ENCODE peak calls at places on chromosomes 13 and 19, in four cellular contexts. P is H1, K is HepG2, H is GM12878. D is an unnamed sample.

GRCh38 chr13:108322206-108322824 is 52.8 kb downstream of the TNFSF13B start:
- DNase-seq in P (no peak), K (peak), H (peak), D (no peak)

GRCh38 chr13:59746291-59746962 is 417.3 kb downstream of the DIAPH3 start:
- DNase-seq in P (no peak), K (no peak), H (no peak), D (no peak)

GRCh38 chr13:94712812-94713555 is 639 bp upstream of the SOX21 start:
- DNase-seq in P (no peak), K (no peak), H (no peak), D (no peak)

GRCh38 chr13:44063881-44064280 is 184.2 kb downstream of the LACC1 start:
- DNase-seq in P (no peak), K (no peak), H (no peak), D (no peak)

GRCh38 chr19:45070214-45070613 is 6.1 kb downstream of the ZNF296 start:
- DNase-seq in P (no peak), K (no peak), H (no peak), D (no peak)

GRCh38 chr19:58392945-58393724 is 2.3 kb upstream of the RNF225 start:
- DNase-seq in P (no peak), K (no peak), H (no peak), D (no peak)

GRCh38 chr19:49430678-49431329 is 5.6 kb downstream of the GFY start:
- DNase-seq in P (no peak), K (no peak), H (no peak), D (no peak)

GRCh38 chr13:40064723-40065122 is 409.3 kb downstream of the COG6 start:
- DNase-seq in P (no peak), K (no peak), H (no peak), D (no peak)

GRCh38 chr19:14089662-14090508 is 666 bp downstream of the SAMD1 start:
- DNase-seq in P (no peak), K (no peak), H (no peak), D (no peak)

GRCh38 chr19:4390017-4390861 is 10.1 kb downstream of the SH3GL1 start:
- DNase-seq in P (peak), K (no peak), H (no peak), D (peak)

GRCh38 chr19:48991823-48992570 is 1.1 kb downstream of the GYS1 start:
- DNase-seq in P (no peak), K (no peak), H (no peak), D (no peak)

GRCh38 chr13:27549406-27549981 is 70.8 kb downstream of the LNX2 start:
- DNase-seq in P (no peak), K (no peak), H (no peak), D (no peak)

GRCh38 chr19:34330116-34330515 is 34.9 kb upstream of the GPI start:
- DNase-seq in P (no peak), K (no peak), H (no peak), D (no peak)

GRCh38 chr13:28181413-28181812 is 43.1 kb downstream of the PAN3 start:
- DNase-seq in P (no peak), K (no peak), H (no peak), D (no peak)

GRCh38 chr13:112760440-112760839 is 70.6 kb downstream of the ATP11A start:
- DNase-seq in P (no peak), K (no peak), H (no peak), D (no peak)

GRCh38 chr13:99307648-99308339 is 595 bp upstream of the GPR183 start:
- DNase-seq in P (no peak), K (no peak), H (no peak), D (peak)

GRCh38 chr19:30118760-30119159 is 176.7 kb downstream of the URI1 start:
- DNase-seq in P (no peak), K (no peak), H (no peak), D (no peak)

GRCh38 chr13:88764103-88764502 is 1092.9 kb downstream of the SLITRK5 start:
- DNase-seq in P (no peak), K (no peak), H (no peak), D (peak)

GRCh38 chr19:18529782-18530181 is 7.9 kb upstream of the ELL start:
- DNase-seq in P (no peak), K (no peak), H (no peak), D (no peak)

DNA sequence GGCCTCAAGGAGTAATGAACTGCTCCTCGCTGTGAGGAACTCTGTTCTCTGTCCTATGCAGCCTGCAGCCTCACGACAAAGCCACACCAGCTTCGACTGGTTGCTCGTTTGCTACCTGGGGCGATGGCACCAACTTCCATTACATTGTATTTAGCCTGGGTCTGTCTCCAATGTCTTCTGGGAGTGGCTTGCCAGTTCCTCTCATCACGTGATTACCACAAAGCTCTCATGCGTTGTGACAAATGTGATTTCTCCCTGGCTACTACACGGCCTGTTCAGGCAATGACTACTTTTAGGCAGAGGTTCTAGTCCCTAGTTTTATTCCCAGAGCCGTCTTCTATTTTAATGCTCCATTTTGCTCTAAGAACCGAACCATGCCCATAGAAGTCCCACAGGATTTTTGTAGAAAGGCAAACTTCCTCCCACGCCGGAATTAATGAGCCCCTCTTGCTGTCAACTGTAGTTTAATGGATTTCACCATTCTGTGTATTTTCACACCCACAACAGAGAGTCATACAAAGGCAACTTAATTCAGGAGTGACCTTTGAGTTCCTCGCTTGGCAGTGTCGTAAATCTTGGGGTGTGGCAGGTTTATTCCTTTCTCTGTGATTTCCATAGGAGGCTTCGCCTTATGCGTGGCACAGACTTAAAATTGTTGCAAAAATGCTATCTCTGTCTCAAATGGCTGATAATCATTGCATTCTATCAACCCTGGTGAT is 351.9 kb downstream of the EFNB2 start:
- DNase-seq in P (no peak), K (no peak), H (no peak), D (no peak)
- TF ChIP-seq SUZ12 in P (no peak), K (no peak), H (no peak), D (no peak)

GRCh38 chr13:24854311-24854710 is 90.3 kb downstream of the RNF17 start:
- DNase-seq in P (no peak), K (no peak), H (no peak), D (no peak)
- TF ChIP-seq ZNF274 in P (no peak), K (no peak), H (no peak), D (no peak)

DNA sequence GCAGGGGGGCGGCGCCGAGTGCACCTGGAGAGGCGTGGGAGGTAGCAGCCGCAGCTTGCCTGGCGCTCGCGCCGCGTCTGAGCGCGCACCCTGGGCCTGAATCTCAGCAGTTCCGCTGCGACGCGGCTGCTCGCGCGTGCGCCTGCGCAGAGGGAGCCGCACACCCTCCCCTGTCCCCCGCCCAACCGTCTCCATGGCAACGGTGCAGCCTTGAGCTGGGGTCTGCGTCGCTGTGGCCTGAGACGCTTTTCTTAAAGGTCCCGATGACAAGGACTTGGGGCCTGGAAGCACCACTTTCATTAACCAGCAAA is at the start of gene PNMA8B:
- DNase-seq in P (peak), K (no peak), H (no peak), D (peak)
- TF ChIP-seq SUZ12 in P (no peak), K (no peak), H (no peak), D (no peak)

DNA sequence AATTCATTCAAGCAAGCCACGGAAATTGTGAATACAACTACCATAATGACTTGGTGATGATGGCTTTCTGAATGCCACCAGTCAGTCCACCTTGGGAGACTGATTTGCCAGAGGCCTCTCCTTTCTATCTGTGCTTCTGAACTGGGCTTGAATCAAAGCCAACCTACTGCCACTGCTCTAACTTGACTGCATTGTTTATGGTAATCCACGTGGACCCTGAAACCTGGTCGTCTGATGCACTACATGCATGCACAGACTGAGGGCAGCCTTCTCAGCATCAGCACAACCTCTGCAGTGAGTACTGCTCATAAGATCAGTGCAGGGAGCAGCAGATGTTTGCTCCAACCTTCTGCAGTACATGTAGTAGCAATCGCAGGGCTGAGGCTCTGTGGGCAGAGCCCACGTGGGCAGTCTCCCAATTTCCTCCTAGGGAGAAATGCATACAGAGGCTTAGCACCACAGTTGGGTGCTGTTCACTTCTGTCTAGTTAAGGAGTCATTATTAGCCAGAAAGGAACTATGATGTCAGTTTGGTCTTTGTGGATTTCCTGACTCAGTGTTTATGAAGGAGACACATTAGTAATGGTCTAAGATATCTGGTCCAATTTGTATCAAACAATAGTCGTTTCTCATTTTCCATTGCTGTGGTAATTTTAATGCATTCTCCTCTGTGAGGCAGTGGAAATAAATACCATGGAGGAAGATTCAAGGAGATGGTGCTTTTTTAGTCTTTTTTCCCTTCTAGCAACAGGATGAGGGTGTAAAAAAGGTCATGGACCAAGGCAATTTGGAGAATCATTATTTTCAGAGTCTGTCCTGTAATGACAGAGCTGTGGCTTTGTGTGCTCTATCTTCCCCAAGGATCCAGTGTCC is 82.5 kb downstream of the AKAP11 start:
- DNase-seq in P (no peak), K (no peak), H (peak), D (no peak)
- TF ChIP-seq ZNF274 in P (no peak), K (no peak), H (no peak), D (no peak)

DNA sequence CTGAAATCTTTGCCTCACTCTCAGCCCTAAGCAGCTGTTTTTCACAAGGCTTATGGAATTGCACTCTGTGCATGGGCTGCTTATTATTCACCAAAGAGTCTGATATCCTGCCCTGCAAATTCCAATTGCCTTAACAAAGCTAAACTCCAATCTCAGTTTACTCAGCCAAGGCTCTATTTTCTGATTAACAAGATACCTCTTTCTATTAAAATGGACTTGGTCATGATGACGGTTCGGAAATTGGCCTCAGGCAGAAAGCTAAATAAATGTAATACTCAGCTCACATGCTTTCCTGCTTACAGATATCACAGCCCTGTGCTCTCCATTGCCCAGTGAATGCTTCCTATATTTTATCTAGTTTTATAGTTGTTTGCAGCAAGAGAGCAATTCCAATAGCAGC is 1270.8 kb downstream of the PCDH9 start:
- DNase-seq in P (no peak), K (no peak), H (no peak), D (no peak)
- TF ChIP-seq SUZ12 in P (no peak), K (no peak), H (no peak), D (no peak)

GRCh38 chr13:32682130-32682529 is 95.9 kb downstream of the PDS5B start:
- DNase-seq in P (no peak), K (no peak), H (no peak), D (no peak)

GRCh38 chr13:32687275-32687674 is 101.0 kb downstream of the PDS5B start:
- DNase-seq in P (no peak), K (no peak), H (no peak), D (no peak)

GRCh38 chr13:32682740-32683139 is 96.5 kb downstream of the PDS5B start:
- DNase-seq in P (no peak), K (no peak), H (no peak), D (no peak)
- TF ChIP-seq ZNF274 in P (no peak), K (no peak), H (no peak), D (no peak)

D was measured in NT2/D1.